ENCODE peak calls at places on chromosomes 13 and 19, in ten cellular contexts. R is mesendoderm, K is fibroblast of pulmonary artery, D is GM23338, P is heart left ventricle, H is AG04450, L is PC-3, F is H1, T is transverse colon, N is NT2/D1. B is an unnamed sample.

GRCh38 chr13:114101325-114101821 is 31.1 kb downstream of the RASA3 start:
- DNase-seq in K (no peak), N (no peak), F (no peak), R (no peak), T (peak), H (no peak), P (peak), L (no peak), D (no peak), B (peak)

GRCh38 chr19:15623711-15624318 is 8.8 kb downstream of the CYP4F8 start:
- DNase-seq in R (peak), L (peak), H (no peak), K (no peak), F (no peak), D (peak), P (no peak), T (no peak), N (peak), B (no peak)

GRCh38 chr13:74132768-74133656 is 1.2 kb downstream of the KLF12 start:
- DNase-seq in F (peak), D (peak), P (no peak), R (peak), K (peak), T (peak), N (peak), L (no peak), H (no peak), B (peak)

GRCh38 chr19:49338691-49339363 is 3.6 kb downstream of the CD37 start:
- DNase-seq in L (peak), R (peak), D (peak), N (peak), T (peak), P (peak), K (peak), H (no peak), F (peak), B (peak)

GRCh38 chr19:32350492-32350891 is 5.1 kb downstream of the ZNF507 start:
- DNase-seq in K (no peak), N (no peak), F (no peak), L (peak), H (no peak), T (no peak), D (no peak), R (no peak), P (no peak), B (no peak)

GRCh38 chr19:48737360-48737998 is 2.9 kb downstream of the RASIP1 start:
- DNase-seq in L (no peak), K (no peak), N (no peak), R (peak), F (no peak), H (no peak), D (peak), P (peak), T (no peak), B (no peak)

GRCh38 chr13:43041368-43041921 is 18.1 kb downstream of the DNAJC15 start:
- DNase-seq in K (no peak), N (no peak), T (no peak), R (no peak), D (no peak), F (no peak), H (no peak), L (no peak), P (no peak), B (no peak)

GRCh38 chr19:47190167-47190727 is 40.8 kb downstream of the BBC3 start:
- DNase-seq in N (no peak), R (no peak), T (peak), P (no peak), D (no peak), H (no peak), L (peak), K (peak), F (no peak), B (peak)

GRCh38 chr19:40223135-40223822 is 3.2 kb downstream of the CCNP start:
- DNase-seq in K (no peak), F (peak), L (peak), H (no peak), N (no peak), D (peak), P (no peak), R (peak), T (peak), B (no peak)

GRCh38 chr19:18879579-18880373 is 16.2 kb downstream of the CERS1 start:
- DNase-seq in R (peak), L (peak), D (peak), N (no peak), T (peak), K (peak), H (no peak), P (no peak), F (peak), B (no peak)

GRCh38 chr19:35013820-35014754 is 14.0 kb downstream of the GRAMD1A start:
- DNase-seq in F (no peak), L (no peak), R (no peak), P (no peak), T (peak), K (no peak), N (no peak), H (no peak), D (no peak), B (peak)

GRCh38 chr13:73698859-73699258 is 435.3 kb downstream of the KLF12 start:
- DNase-seq in R (no peak), T (no peak), P (no peak), F (no peak), N (no peak), D (no peak), H (no peak), K (peak), L (no peak), B (no peak)

GRCh38 chr13:112200200-112200599 is 133.3 kb downstream of the SOX1 start:
- DNase-seq in F (no peak), H (no peak), T (no peak), D (no peak), L (no peak), P (no peak), N (no peak), K (no peak), R (no peak), B (peak)
- H3K4me3 ChIP-seq in F (no peak), H (no peak), T (no peak), D (no peak), L (no peak), P (no peak), N (no peak), K (no peak), R (no peak), B (no peak)

DNA sequence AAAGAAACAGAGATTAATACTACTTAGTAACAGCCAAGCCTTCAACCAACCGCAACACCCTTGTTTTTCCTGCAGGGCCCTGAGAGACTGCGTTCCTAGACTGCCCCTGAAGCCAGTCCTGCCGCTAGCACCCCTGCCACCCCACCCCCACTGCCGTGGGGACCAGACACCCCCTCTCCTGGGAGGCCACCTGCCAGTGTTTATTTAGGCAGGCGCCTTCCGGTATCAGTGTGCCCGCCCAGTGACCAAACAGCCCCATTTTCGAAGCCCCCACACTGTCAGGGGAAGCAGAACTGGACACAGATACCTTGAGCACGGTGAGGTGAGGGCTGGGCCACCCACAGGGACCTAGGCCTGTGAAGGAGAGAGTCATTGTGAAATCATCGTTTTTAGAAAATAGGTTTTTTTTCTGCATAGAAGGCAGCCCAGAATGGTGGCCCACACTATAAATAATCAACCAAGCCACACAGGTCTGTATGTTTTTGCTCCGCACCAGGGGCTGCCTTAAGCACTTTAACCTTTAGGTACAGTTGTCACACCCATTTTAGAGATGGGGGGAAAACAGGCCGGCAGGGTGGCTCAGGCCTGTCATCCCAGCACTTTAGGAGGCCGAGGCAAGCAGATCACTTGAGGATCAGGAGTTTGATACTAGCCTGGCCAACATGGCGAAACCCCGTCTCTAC is 3.5 kb upstream of the TLE5 start:
- DNase-seq in T (peak), R (no peak), K (no peak), P (no peak), L (no peak), H (no peak), N (no peak), D (no peak), F (no peak), B (no peak)
- H3K4me3 ChIP-seq in T (no peak), R (no peak), K (no peak), P (no peak), L (no peak), H (no peak), N (no peak), D (no peak), F (no peak), B (no peak)

GRCh38 chr13:99429670-99430069 is 71.6 kb upstream of the TM9SF2 start:
- DNase-seq in D (no peak), R (no peak), F (no peak), T (no peak), L (no peak), N (no peak), P (no peak), H (no peak), K (no peak), B (no peak)

GRCh38 chr13:99432637-99433542 is 68.4 kb upstream of the TM9SF2 start:
- DNase-seq in F (no peak), N (peak), T (peak), L (peak), D (peak), K (peak), P (peak), R (peak), H (no peak), B (peak)

GRCh38 chr13:99433543-99434075 is 67.7 kb upstream of the TM9SF2 start:
- DNase-seq in R (no peak), T (no peak), H (no peak), D (no peak), P (no peak), F (no peak), K (no peak), L (no peak), N (no peak), B (no peak)

GRCh38 chr13:99434258-99434788 is 66.9 kb upstream of the TM9SF2 start:
- DNase-seq in R (peak), N (no peak), T (peak), D (peak), H (no peak), F (no peak), P (no peak), L (no peak), K (no peak), B (no peak)

GRCh38 chr13:99431927-99432636 is 69.2 kb upstream of the TM9SF2 start:
- DNase-seq in D (no peak), N (no peak), P (no peak), T (no peak), K (no peak), R (no peak), H (no peak), L (no peak), F (no peak), B (no peak)
- H3K4me3 ChIP-seq in D (no peak), N (no peak), P (peak), T (no peak), K (no peak), R (no peak), H (no peak), L (peak), F (no peak), B (no peak)

GRCh38 chr19:11374449-11375142 is at the start of gene SWSAP1:
- DNase-seq in T (peak), K (peak), P (peak), L (peak), D (peak), R (peak), N (peak), F (peak), H (peak), B (peak)

GRCh38 chr19:11375143-11375948 is 880 bp downstream of the SWSAP1 start:
- DNase-seq in P (peak), K (no peak), T (peak), D (peak), H (no peak), F (peak), R (peak), N (no peak), L (peak), B (peak)

GRCh38 chr19:11373166-11373884 is 1.1 kb upstream of the SWSAP1 start:
- DNase-seq in D (peak), N (no peak), T (no peak), F (no peak), R (peak), H (no peak), L (peak), P (no peak), K (peak), B (no peak)

GRCh38 chr19:11370744-11371143 is 3.7 kb upstream of the SWSAP1 start:
- DNase-seq in K (no peak), L (no peak), H (no peak), D (no peak), F (no peak), N (no peak), T (no peak), R (no peak), P (no peak), B (no peak)

DNA sequence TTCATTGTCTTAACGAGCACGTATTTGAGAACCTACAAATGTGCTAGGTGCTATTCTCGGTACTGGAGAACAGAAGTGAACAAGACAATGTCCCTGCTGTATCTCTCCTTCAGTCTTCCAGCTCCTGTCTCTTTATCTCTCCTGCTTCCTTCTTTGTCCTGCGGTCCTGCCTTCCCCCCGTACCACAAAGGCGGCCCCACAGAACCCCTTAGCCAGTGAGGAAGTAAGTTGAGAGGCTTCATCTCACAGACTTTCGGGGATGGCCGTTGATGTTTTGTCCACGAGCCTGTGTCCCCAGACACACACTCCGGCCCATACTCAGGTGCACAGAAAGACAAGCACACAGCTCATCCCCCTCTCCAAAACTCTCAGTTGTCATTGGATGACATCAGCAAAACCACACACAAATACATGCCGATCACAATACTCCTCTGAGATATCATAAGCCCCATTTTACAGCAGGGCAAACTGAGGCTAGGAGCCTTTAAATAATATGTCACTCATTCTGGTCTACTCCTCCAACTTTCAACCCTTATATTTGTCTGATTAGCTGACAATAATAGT is 499 bp upstream of the SWSAP1 start:
- DNase-seq in K (no peak), L (no peak), D (no peak), F (no peak), H (no peak), N (no peak), P (no peak), T (no peak), R (no peak), B (no peak)
- H3K4me3 ChIP-seq in K (peak), L (peak), D (peak), F (peak), H (peak), N (peak), P (peak), T (peak), R (no peak), B (peak)

DNA sequence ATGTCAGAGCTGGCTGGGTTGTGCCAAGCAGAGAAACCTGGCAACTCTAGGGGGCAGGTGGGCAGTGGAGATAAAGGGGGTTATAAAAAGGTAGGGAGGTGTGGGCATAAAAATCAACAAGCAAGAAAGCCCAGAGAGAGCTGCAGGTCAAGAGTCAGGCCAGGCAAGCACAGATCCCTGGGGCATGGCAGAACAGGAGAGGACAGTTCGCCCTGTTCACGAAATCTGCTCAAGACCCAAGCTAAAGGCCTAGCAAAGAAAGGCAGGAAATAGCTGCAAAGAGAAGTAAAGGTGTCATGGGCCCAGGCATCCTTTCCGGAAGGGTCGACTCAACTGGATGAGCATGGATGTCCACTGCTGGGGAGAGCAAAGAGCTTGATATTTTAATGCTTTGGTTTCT is 3.4 kb downstream of the MBNL2 start:
- DNase-seq in T (no peak), R (no peak), N (no peak), P (no peak), L (no peak), K (no peak), H (no peak), F (no peak), D (no peak), B (no peak)
- H3K4me3 ChIP-seq in T (peak), R (no peak), N (no peak), P (peak), L (peak), K (peak), H (peak), F (no peak), D (no peak), B (peak)

GRCh38 chr19:1155352-1156304 is 18.4 kb downstream of the SBNO2 start:
- DNase-seq in R (no peak), N (no peak), L (no peak), P (no peak), H (no peak), T (no peak), F (no peak), D (no peak), K (peak), B (no peak)

GRCh38 chr19:1156305-1156801 is 17.7 kb downstream of the SBNO2 start:
- DNase-seq in D (no peak), P (no peak), F (no peak), R (no peak), L (no peak), T (no peak), H (no peak), N (no peak), K (peak), B (no peak)

GRCh38 chr19:1156830-1157615 is 17.0 kb downstream of the SBNO2 start:
- DNase-seq in H (no peak), P (no peak), D (no peak), T (no peak), N (no peak), F (no peak), L (no peak), K (no peak), R (no peak), B (no peak)

GRCh38 chr19:1153891-1154730 is 20.0 kb downstream of the SBNO2 start:
- DNase-seq in P (no peak), R (no peak), F (no peak), H (no peak), D (no peak), L (no peak), T (no peak), N (no peak), K (no peak), B (no peak)

GRCh38 chr19:1154731-1155351 is 19.2 kb downstream of the SBNO2 start:
- DNase-seq in N (no peak), F (no peak), D (no peak), H (peak), T (peak), L (no peak), R (no peak), K (peak), P (peak), B (peak)
- H3K4me3 ChIP-seq in N (no peak), F (no peak), D (no peak), H (peak), T (peak), L (no peak), R (no peak), K (peak), P (peak), B (no peak)

GRCh38 chr13:98474292-98474691 is 102.6 kb downstream of the STK24 start:
- DNase-seq in F (no peak), P (no peak), L (no peak), K (no peak), H (no peak), T (no peak), D (no peak), N (no peak), R (no peak), B (no peak)

GRCh38 chr13:98476538-98476966 is 100.4 kb downstream of the STK24 start:
- DNase-seq in T (peak), N (no peak), K (peak), L (peak), F (no peak), H (no peak), D (peak), P (peak), R (peak), B (peak)

GRCh38 chr13:98474761-98475160 is 102.1 kb downstream of the STK24 start:
- DNase-seq in F (no peak), K (no peak), L (no peak), H (no peak), D (no peak), P (no peak), T (no peak), R (no peak), N (no peak), B (no peak)

GRCh38 chr13:98475521-98475920 is 101.4 kb downstream of the STK24 start:
- DNase-seq in L (no peak), F (peak), K (no peak), H (no peak), N (no peak), T (no peak), D (peak), P (no peak), R (peak), B (no peak)

DNA sequence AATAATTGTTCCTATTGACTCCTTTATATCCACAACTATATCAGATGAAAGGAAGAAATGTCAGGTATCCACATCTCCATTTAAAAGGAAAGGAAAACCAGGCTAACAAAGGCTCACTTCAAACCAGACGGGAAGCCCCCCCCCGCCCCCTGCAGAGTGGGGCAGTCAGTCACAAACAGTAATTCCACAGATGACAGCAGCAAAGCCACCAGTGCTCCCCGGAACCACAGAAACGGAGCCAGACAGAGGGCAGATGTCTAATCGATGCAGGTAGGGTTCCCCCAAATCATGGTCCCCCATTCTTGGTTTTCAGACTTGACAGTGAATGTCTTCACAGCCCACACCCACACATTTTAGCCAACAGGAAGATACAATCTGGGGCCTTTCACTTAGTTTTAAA is 100.8 kb downstream of the STK24 start:
- DNase-seq in H (no peak), P (no peak), T (no peak), D (peak), F (no peak), R (peak), L (no peak), N (no peak), K (no peak), B (no peak)
- H3K4me3 ChIP-seq in H (no peak), P (no peak), T (no peak), D (peak), F (no peak), R (no peak), L (peak), N (no peak), K (no peak), B (no peak)

GRCh38 chr19:45090598-45090997 is 2.4 kb upstream of the PPP1R37 start:
- DNase-seq in P (no peak), K (no peak), F (no peak), L (no peak), N (no peak), H (no peak), R (no peak), D (no peak), T (no peak), B (no peak)
- H3K4me3 ChIP-seq in P (peak), K (peak), F (peak), L (no peak), N (no peak), H (peak), R (no peak), D (peak), T (peak), B (peak)

GRCh38 chr19:8678244-8678807 is 20.3 kb downstream of the ACTL9 start:
- DNase-seq in N (no peak), H (no peak), P (no peak), F (no peak), T (no peak), D (no peak), K (no peak), L (no peak), R (no peak), B (no peak)
- H3K4me3 ChIP-seq in N (no peak), H (no peak), P (no peak), F (no peak), T (no peak), D (no peak), K (no peak), L (no peak), R (no peak), B (no peak)

DNA sequence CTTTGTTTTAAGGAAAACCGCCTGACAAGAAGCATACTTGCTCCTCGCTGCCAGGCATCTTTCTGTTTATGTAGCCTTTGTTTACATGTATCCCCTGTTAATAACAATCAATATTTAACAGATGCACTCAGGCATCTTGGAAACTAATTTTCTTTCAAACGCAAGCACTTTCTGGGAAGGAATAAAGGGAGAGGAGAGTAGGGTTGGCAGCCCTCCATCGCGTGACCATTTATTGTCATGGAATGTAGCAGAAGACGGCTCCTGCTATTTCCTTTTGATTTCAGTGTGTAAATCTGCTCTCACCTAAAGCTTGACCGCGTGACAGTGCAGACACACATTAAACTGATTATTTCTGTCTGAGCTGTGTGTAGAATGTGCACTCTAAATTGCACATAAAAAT is 223.3 kb upstream of the MAB21L1 start:
- DNase-seq in D (no peak), R (no peak), F (no peak), L (peak), N (no peak), K (no peak), H (no peak), T (peak), P (no peak), B (peak)
- H3K4me3 ChIP-seq in D (no peak), R (no peak), F (no peak), L (peak), N (no peak), K (no peak), H (peak), T (no peak), P (no peak), B (peak)

B was measured in sigmoid colon.